ENCODE peak calls at places on chromosomes 6 and 20, in six cellular contexts. P is activated CD8-positive, alpha-beta memory T cell treated with anti-CD3 and anti-CD28 coated beads, Interleukin-2, amount 50 U/mL, for 4 hours; K is suprapubic skin; N is dermis microvascular lymphatic vessel endothelial cell; D is amniotic stem cell; G is amygdala. C is an unnamed sample.

GRCh38 chr6:150298029-150298380 is 70.8 kb upstream of the IYD start:
- DNase-seq in N (no peak), G (no peak), P (no peak), K (no peak), D (no peak), C (no peak)

GRCh38 chr6:3296537-3297453 is 38.0 kb downstream of the PSMG4 start:
- DNase-seq in P (no peak), K (peak), G (no peak), N (peak), D (no peak), C (no peak)

GRCh38 chr6:75207211-75207984 is 1.5 kb upstream of the COL12A1 start:
- DNase-seq in G (no peak), D (no peak), P (no peak), N (no peak), K (no peak), C (no peak)

GRCh38 chr6:14283600-14284235 is 166.1 kb downstream of the CD83 start:
- DNase-seq in D (no peak), G (no peak), P (no peak), K (no peak), N (no peak), C (no peak)

GRCh38 chr6:45115696-45116095 is 212.4 kb upstream of the RUNX2 start:
- DNase-seq in G (no peak), K (no peak), D (no peak), N (peak), P (no peak), C (no peak)

GRCh38 chr20:62367483-62368302 is 581 bp upstream of the LAMA5 start:
- DNase-seq in D (no peak), G (no peak), K (no peak), P (no peak), N (no peak), C (no peak)

GRCh38 chr20:19252670-19253120 is 40.3 kb downstream of the SLC24A3 start:
- DNase-seq in N (no peak), G (no peak), D (no peak), P (no peak), K (peak), C (no peak)

GRCh38 chr6:163249651-163250101 is 164.8 kb upstream of the QKI start:
- DNase-seq in K (no peak), P (no peak), D (no peak), G (peak), N (peak), C (no peak)

GRCh38 chr6:140590641-140591040 is 1216.2 kb upstream of the CITED2 start:
- DNase-seq in P (no peak), G (no peak), K (no peak), D (no peak), N (no peak), C (no peak)

GRCh38 chr6:14010275-14010674 is 85.5 kb downstream of the RNF182 start:
- DNase-seq in N (no peak), P (no peak), G (no peak), D (no peak), K (no peak), C (no peak)

GRCh38 chr6:115750292-115750691 is 310.4 kb downstream of the FRK start:
- DNase-seq in P (no peak), D (no peak), K (no peak), N (no peak), G (no peak), C (no peak)

GRCh38 chr6:169542491-169542890 is 159.3 kb downstream of the WDR27 start:
- DNase-seq in G (no peak), N (no peak), D (no peak), P (no peak), K (no peak), C (no peak)

GRCh38 chr20:36234771-36235320 is 1.4 kb upstream of the AAR2 start:
- DNase-seq in K (no peak), P (no peak), N (no peak), G (no peak), D (no peak), C (no peak)

GRCh38 chr6:71138416-71138815 is 150.2 kb upstream of the OGFRL1 start:
- DNase-seq in G (no peak), D (no peak), P (no peak), K (no peak), N (no peak), C (no peak)

GRCh38 chr6:115838763-115839401 is 221.8 kb downstream of the FRK start:
- DNase-seq in K (no peak), G (no peak), N (peak), P (no peak), D (no peak), C (no peak)

GRCh38 chr6:90080876-90081464 is 186.7 kb downstream of the GJA10 start:
- DNase-seq in G (no peak), D (no peak), N (no peak), P (peak), K (no peak), C (no peak)

GRCh38 chr20:22350624-22351023 is 233.7 kb downstream of the FOXA2 start:
- DNase-seq in P (no peak), D (no peak), G (no peak), N (no peak), K (no peak), C (no peak)

GRCh38 chr6:9481292-9482029 is 933.4 kb downstream of the TFAP2A start:
- DNase-seq in N (peak), D (no peak), P (no peak), K (no peak), G (no peak), C (no peak)

GRCh38 chr20:36167826-36168634 is 13.5 kb downstream of the EPB41L1 start:
- DNase-seq in D (no peak), K (no peak), G (no peak), N (no peak), P (no peak), C (no peak)

GRCh38 chr6:88165877-88166492 is at the start of gene CNR1:
- DNase-seq in K (no peak), N (peak), P (no peak), D (no peak), G (peak), C (no peak)

GRCh38 chr20:50218987-50219435 is 28.4 kb downstream of the CEBPB start:
- DNase-seq in N (no peak), P (no peak), G (no peak), D (no peak), K (no peak), C (no peak)

GRCh38 chr6:34964564-34964963 is 75.5 kb downstream of the ANKS1A start:
- DNase-seq in K (no peak), G (no peak), N (no peak), D (no peak), P (no peak), C (no peak)

C was measured in non-pigmented ciliary epithelial cell.